ENCODE peak calls at places on chromosome 20, in four cellular contexts. H, Y, M and O are unnamed samples. For H3K36me3, the result is how much of the 10 kb centered on the place peaks cover.

GRCh38 chr20:24158271-24158670 is 169.7 kb upstream of the GGTLC1 start:
- DNase-seq in H (no peak), M (no peak), Y (no peak), O (no peak)

GRCh38 chr20:43911066-43911465 is 3.6 kb upstream of the TOX2 start:
- DNase-seq in M (peak), H (peak), Y (no peak), O (no peak)

GRCh38 chr20:3092611-3093379 is 8.3 kb upstream of the AVP start:
- DNase-seq in H (peak), Y (no peak), M (peak), O (no peak)

GRCh38 chr20:16526433-16527380 is 46.5 kb downstream of the KIF16B start:
- DNase-seq in H (no peak), Y (no peak), M (no peak), O (no peak)

GRCh38 chr20:57898332-57898731 is 188.5 kb upstream of the PMEPA1 start:
- DNase-seq in M (no peak), H (no peak), Y (no peak), O (no peak)

GRCh38 chr20:14829897-14830296 is 492.5 kb upstream of the FLRT3 start:
- DNase-seq in Y (no peak), M (no peak), H (no peak), O (no peak)

GRCh38 chr20:52410182-52410647 is 218.6 kb upstream of the ZFP64 start:
- DNase-seq in M (no peak), H (peak), Y (no peak), O (no peak)

GRCh38 chr20:18688676-18689075 is 100.8 kb downstream of the DTD1 start:
- DNase-seq in H (no peak), Y (no peak), M (no peak), O (no peak)

GRCh38 chr20:57323034-57323433 is 6.6 kb upstream of the SPO11 start:
- DNase-seq in Y (no peak), H (peak), M (peak), O (peak)

GRCh38 chr20:47698142-47698541 is 87.1 kb downstream of the SULF2 start:
- DNase-seq in H (no peak), M (no peak), Y (no peak), O (no peak)

GRCh38 chr20:462199-462991 is at the start of gene TBC1D20:
- DNase-seq in H (peak), M (peak), Y (peak), O (peak)

GRCh38 chr20:5510446-5510845 is 193.7 kb upstream of the PROKR2 start:
- DNase-seq in H (no peak), Y (no peak), M (peak), O (no peak)

GRCh38 chr20:10430000-10430466 is 4.0 kb downstream of the MKKS start:
- DNase-seq in M (no peak), H (peak), Y (no peak), O (no peak)

GRCh38 chr20:57432874-57433491 is 41.8 kb downstream of the RBM38 start:
- DNase-seq in H (peak), Y (peak), M (no peak), O (no peak)

GRCh38 chr20:31678389-31679356 is 41.0 kb downstream of the COX4I2 start:
- DNase-seq in Y (no peak), H (peak), M (peak), O (peak)

GRCh38 chr20:555933-556332 is 12.3 kb upstream of the CSNK2A1 start:
- DNase-seq in Y (peak), H (peak), M (peak), O (peak)

GRCh38 chr20:63202811-63203526 is 13.0 kb downstream of the YTHDF1 start:
- DNase-seq in H (no peak), Y (no peak), M (no peak), O (no peak)

GRCh38 chr20:64011366-64011779 is 24.6 kb upstream of the C20orf204 start:
- DNase-seq in H (no peak), Y (no peak), M (no peak), O (no peak)

GRCh38 chr20:63165538-63166422 is 50.2 kb downstream of the YTHDF1 start:
- DNase-seq in M (no peak), H (no peak), Y (no peak), O (no peak)

GRCh38 chr20:12570371-12570770 is 438.4 kb upstream of the SPTLC3 start:
- DNase-seq in M (peak), Y (no peak), H (no peak), O (peak)
- TF ChIP-seq CTCF in M (peak), Y (no peak), H (no peak), O (peak)

DNA sequence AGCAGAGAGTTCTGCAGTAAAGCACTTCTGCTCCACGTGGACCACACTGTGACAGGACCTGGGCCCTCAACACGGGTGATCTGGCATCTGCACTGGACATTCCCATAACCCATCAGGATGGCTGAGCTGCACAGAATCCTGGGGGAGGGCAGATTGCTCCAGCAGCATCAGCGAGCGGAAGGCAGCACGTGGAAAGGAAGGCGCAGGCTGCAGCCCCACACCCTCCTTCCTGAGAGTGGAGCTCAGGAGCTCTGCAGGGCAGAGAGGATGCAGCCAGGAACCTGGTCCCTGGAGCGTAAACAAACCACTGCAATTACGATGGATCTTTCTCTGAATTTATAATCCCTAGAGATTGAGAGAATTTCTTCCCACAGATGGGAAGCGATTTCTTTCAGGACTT is 39.7 kb upstream of the EMILIN3 start:
- DNase-seq in Y (no peak), M (no peak), H (no peak), O (no peak)
- H3K36me3 ChIP-seq in Y (half or more), M (half or more), H (under half), O (half or more)

DNA sequence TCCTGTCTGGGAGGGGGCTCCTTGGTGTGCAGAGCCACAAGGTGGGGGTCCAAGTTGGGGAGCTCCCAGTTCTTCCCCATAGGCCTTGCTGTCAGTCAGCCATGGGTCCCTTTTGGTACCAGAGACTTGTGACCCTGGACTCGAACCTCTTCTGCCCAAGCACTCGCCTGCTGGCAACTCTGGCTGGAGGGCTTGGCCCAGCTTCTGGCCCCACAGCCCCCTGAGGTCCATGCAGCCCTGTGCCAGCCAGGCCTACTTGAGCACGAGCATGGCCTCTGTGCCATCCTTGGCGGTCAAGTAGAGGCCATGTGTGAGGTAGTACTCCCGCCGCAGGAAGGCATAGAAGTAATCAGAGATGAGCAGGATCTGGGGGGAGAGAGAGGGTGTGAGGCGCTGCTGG is 2.1 kb downstream of the MAP1LC3A start:
- DNase-seq in M (peak), Y (no peak), H (no peak), O (no peak)
- H3K27ac ChIP-seq in M (no peak), Y (no peak), H (no peak), O (no peak)

DNA sequence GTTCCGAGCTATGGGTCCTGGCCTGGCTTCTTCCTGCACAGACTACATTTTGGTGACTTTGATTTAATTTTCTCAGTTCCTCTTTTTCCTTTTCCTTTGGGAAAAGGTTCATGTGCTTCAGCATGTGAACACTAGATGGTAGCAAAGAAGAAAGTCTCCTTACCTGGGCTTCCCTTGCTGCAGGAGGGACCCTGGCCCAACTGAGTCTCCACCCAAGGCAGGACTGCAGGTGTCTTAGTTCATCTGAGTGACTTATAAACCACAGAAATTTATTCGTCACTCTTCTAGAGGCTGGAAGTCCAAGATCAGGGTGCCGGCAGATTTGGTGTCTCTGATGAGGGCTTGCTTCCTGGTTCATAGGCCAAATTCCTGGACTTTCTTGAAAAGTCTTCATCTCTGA is 163.2 kb downstream of the SYCP2 start:
- DNase-seq in M (peak), Y (no peak), H (no peak), O (no peak)
- TF ChIP-seq CTCF in M (peak), Y (peak), H (no peak), O (peak)

GRCh38 chr20:59062057-59062456 is 19.5 kb upstream of the PRELID3B start:
- DNase-seq in H (no peak), Y (no peak), M (no peak), O (no peak)

GRCh38 chr20:59063358-59064213 is 21.0 kb upstream of the PRELID3B start:
- DNase-seq in H (peak), M (no peak), Y (peak), O (peak)

GRCh38 chr20:59068534-59068933 is 25.9 kb upstream of the PRELID3B start:
- DNase-seq in M (no peak), H (no peak), Y (no peak), O (no peak)

GRCh38 chr20:59064214-59064722 is 21.7 kb upstream of the PRELID3B start:
- DNase-seq in H (no peak), Y (no peak), M (no peak), O (peak)
- H3K36me3 ChIP-seq in H (under half), Y (under half), M (under half), O (under half)

GRCh38 chr20:25745100-25745499 is 48.4 kb upstream of the ZNF337 start:
- DNase-seq in H (no peak), Y (no peak), M (no peak), O (no peak)

GRCh38 chr20:25745738-25746137 is 49.1 kb upstream of the ZNF337 start:
- DNase-seq in Y (no peak), H (no peak), M (no peak), O (no peak)

GRCh38 chr20:25739615-25740320 is 43.1 kb upstream of the ZNF337 start:
- DNase-seq in Y (no peak), H (peak), M (no peak), O (no peak)

GRCh38 chr20:25741088-25741487 is 44.4 kb upstream of the ZNF337 start:
- DNase-seq in H (no peak), M (no peak), Y (no peak), O (no peak)

DNA sequence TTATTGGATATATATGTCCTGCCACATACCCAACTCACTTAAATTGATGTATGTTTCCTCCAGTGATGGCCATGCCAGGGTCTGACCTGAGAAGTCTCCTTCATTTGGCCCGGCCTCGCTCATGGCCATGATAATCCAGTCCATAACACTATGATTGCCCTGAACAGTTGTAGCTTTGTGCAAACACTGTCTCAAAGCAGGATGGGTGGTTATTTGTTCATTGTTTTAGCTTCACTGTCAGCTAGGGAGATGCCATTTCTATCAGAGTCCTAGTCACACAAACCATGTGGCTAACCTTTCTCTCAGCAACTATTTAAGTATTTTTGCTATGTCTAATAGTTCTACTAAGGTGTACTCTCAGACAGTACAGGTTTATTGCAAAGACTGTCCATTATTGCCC is 47.6 kb upstream of the ZNF337 start:
- DNase-seq in Y (no peak), H (no peak), M (no peak), O (no peak)
- H3K27ac ChIP-seq in Y (no peak), H (no peak), M (no peak), O (no peak)

GRCh38 chr20:50286174-50286511 is 95.5 kb downstream of the CEBPB start:
- DNase-seq in H (no peak), Y (no peak), M (no peak), O (no peak)

GRCh38 chr20:50285376-50286173 is 94.9 kb downstream of the CEBPB start:
- DNase-seq in Y (no peak), M (no peak), H (peak), O (no peak)

GRCh38 chr20:50283370-50283769 is 92.7 kb downstream of the CEBPB start:
- DNase-seq in H (no peak), M (no peak), Y (no peak), O (no peak)

GRCh38 chr20:50283922-50284810 is 93.5 kb downstream of the CEBPB start:
- DNase-seq in M (no peak), H (peak), Y (no peak), O (no peak)

GRCh38 chr20:50284811-50285375 is 94.3 kb downstream of the CEBPB start:
- DNase-seq in M (no peak), Y (no peak), H (no peak), O (no peak)
- TF ChIP-seq CTCF in M (no peak), Y (no peak), H (no peak), O (no peak)

GRCh38 chr20:32878820-32879219 is 20.1 kb downstream of the EFCAB8 start:
- DNase-seq in M (no peak), Y (no peak), H (no peak), O (no peak)

GRCh38 chr20:32875673-32876072 is 16.9 kb downstream of the EFCAB8 start:
- DNase-seq in Y (no peak), M (no peak), H (no peak), O (no peak)

GRCh38 chr20:32880635-32881034 is 21.9 kb downstream of the EFCAB8 start:
- DNase-seq in M (no peak), Y (no peak), H (no peak), O (no peak)

GRCh38 chr20:32877507-32877906 is 18.8 kb downstream of the EFCAB8 start:
- DNase-seq in H (peak), Y (no peak), M (no peak), O (no peak)

DNA sequence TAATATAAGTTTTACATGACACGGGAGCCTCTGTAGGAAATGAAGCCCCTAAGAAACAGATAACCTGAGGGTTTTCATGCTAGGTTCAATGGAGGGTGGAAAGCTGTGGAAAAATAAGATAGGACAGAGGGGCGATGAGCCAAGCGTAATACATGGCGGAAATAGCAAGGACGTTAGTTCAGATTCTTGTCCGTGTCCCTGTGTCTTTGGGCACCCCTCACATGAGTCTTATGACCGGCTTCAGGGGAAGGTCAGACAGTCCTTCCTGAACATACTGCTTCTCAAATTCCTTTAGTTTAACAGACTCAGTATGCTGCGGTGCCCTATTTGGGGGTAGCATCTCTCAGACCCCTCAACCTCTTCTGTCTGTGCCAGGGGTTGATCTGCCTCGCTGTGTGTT is 20.8 kb downstream of the EFCAB8 start:
- DNase-seq in M (no peak), Y (no peak), H (no peak), O (no peak)
- H3K36me3 ChIP-seq in M (under half), Y (under half), H (under half), O (under half)